ENCODE peak calls at places on chromosomes 6 and 20, in eight cellular contexts. T is anterior cingulate cortex; L is SJSA1; X is NCI-H2107; O is ACHN; J is CD8-positive, alpha-beta T cell; U is BJ; G is NB4. Q is an unnamed sample.

GRCh38 chr20:37298190-37298939 is 8.9 kb downstream of the MANBAL start:
- DNase-seq in L (no peak), X (no peak), O (peak; percentile 27), J (no peak), U (no peak), T (no peak), G (peak; percentile 85), Q (no peak)

GRCh38 chr6:109428889-109429477 is 11.4 kb downstream of the PPIL6 start:
- DNase-seq in X (no peak), T (no peak), L (no peak), J (no peak), U (peak; percentile 16), O (no peak), G (no peak), Q (no peak)

GRCh38 chr20:3046677-3047462 is 1.0 kb downstream of the MRPS26 start:
- DNase-seq in X (peak; percentile 21), U (no peak), T (no peak), L (no peak), G (no peak), J (no peak), O (no peak), Q (no peak)

GRCh38 chr6:7580537-7580926 is 9.5 kb upstream of the SNRNP48 start:
- DNase-seq in X (no peak), T (no peak), O (no peak), G (no peak), L (no peak), J (no peak), U (no peak), Q (no peak)

GRCh38 chr6:115783402-115784061 is 277.2 kb downstream of the FRK start:
- DNase-seq in J (no peak), G (no peak), O (no peak), X (no peak), L (no peak), T (no peak), U (no peak), Q (no peak)

GRCh38 chr6:6003334-6004146 is 3.2 kb downstream of the NRN1 start:
- DNase-seq in T (no peak), U (no peak), O (no peak), G (peak; percentile 65), L (no peak), X (no peak), J (no peak), Q (no peak)

GRCh38 chr6:4936681-4937041 is 67.2 kb downstream of the RPP40 start:
- DNase-seq in O (peak; percentile 51), J (no peak), L (no peak), G (peak; percentile 65), U (no peak), T (peak; percentile 13), X (no peak), Q (no peak)

GRCh38 chr20:41173161-41173721 is 35.9 kb downstream of the PLCG1 start:
- DNase-seq in L (peak; percentile 76), X (peak; percentile 12), T (peak; percentile 77), U (no peak), O (peak; percentile 60), G (peak; percentile 70), J (peak; percentile 56), Q (no peak)

GRCh38 chr6:75934643-75935472 is 137.6 kb downstream of the IMPG1 start:
- DNase-seq in U (peak; percentile 35), L (peak; percentile 59), X (peak; percentile 52), O (peak; percentile 69), G (peak; percentile 71), T (peak; percentile 42), J (no peak), Q (peak; percentile 10)

GRCh38 chr6:5214570-5215052 is 46.1 kb downstream of the LYRM4 start:
- DNase-seq in U (no peak), T (peak; percentile 19), J (no peak), L (no peak), G (peak; percentile 63), X (no peak), O (peak; percentile 34), Q (no peak)

GRCh38 chr6:155455766-155456165 is at the start of gene NOX3:
- DNase-seq in U (no peak), T (no peak), J (no peak), L (no peak), O (no peak), G (no peak), X (no peak), Q (no peak)

GRCh38 chr20:53130819-53131218 is 158.7 kb downstream of the TSHZ2 start:
- DNase-seq in O (no peak), X (no peak), L (no peak), J (no peak), U (no peak), G (no peak), T (no peak), Q (no peak)

GRCh38 chr6:106530502-106530901 is 98.8 kb downstream of the RTN4IP1 start:
- DNase-seq in G (no peak), L (no peak), T (no peak), U (no peak), O (no peak), X (no peak), J (no peak), Q (no peak)

GRCh38 chr6:36268478-36269248 is 1.2 kb upstream of the PNPLA1 start:
- DNase-seq in L (no peak), U (no peak), J (no peak), X (no peak), O (no peak), T (peak; percentile 39), G (no peak), Q (no peak)

GRCh38 chr6:81238390-81238789 is 514.1 kb downstream of the TENT5A start:
- DNase-seq in L (no peak), T (no peak), U (peak; percentile 5), G (no peak), X (no peak), J (no peak), O (no peak), Q (no peak)

GRCh38 chr6:122033564-122034181 is 365.8 kb upstream of the HSF2 start:
- DNase-seq in G (peak; percentile 66), L (no peak), T (no peak), X (peak; percentile 13), J (no peak), O (peak; percentile 57), U (no peak), Q (no peak)

GRCh38 chr6:11854418-11855165 is 76.0 kb upstream of the ADTRP start:
- DNase-seq in L (no peak), G (peak; percentile 23), U (no peak), X (no peak), T (no peak), O (peak; percentile 44), J (no peak), Q (no peak)

GRCh38 chr6:72245565-72245964 is 359.2 kb downstream of the RIMS1 start:
- DNase-seq in U (peak; percentile 12), G (no peak), X (no peak), O (peak; percentile 1), T (no peak), L (no peak), J (no peak), Q (no peak)

GRCh38 chr6:83169511-83169910 is 23.6 kb downstream of the PGM3 start:
- DNase-seq in G (no peak), X (no peak), T (no peak), L (no peak), O (no peak), J (no peak), U (no peak), Q (no peak)

GRCh38 chr20:61628901-61629300 is 376.8 kb downstream of the CDH4 start:
- DNase-seq in O (no peak), U (no peak), T (no peak), G (no peak), J (no peak), X (no peak), L (no peak), Q (no peak)

GRCh38 chr6:150418825-150419594 is 50.2 kb downstream of the IYD start:
- DNase-seq in U (no peak), J (peak; percentile 10), T (peak; percentile 4), O (peak; percentile 61), G (peak; percentile 41), X (peak; percentile 9), L (peak; percentile 73), Q (peak; percentile 15)

GRCh38 chr6:21802611-21802899 is 209.0 kb downstream of the SOX4 start:
- DNase-seq in O (no peak), U (no peak), L (no peak), X (no peak), T (no peak), G (no peak), J (no peak), Q (no peak)

GRCh38 chr6:4023240-4023639 is 55.7 kb downstream of the FAM217A start:
- DNase-seq in J (no peak), U (no peak), L (no peak), G (no peak), X (no peak), T (no peak), O (no peak), Q (no peak)

GRCh38 chr20:63217706-63218105 is 1.8 kb upstream of the YTHDF1 start:
- DNase-seq in L (no peak), O (no peak), T (no peak), J (no peak), G (no peak), X (no peak), U (no peak), Q (no peak)

GRCh38 chr6:169095153-169095552 is 158.5 kb downstream of the THBS2 start:
- DNase-seq in T (no peak), L (no peak), J (no peak), X (no peak), O (no peak), U (no peak), G (no peak), Q (no peak)

GRCh38 chr6:28537065-28537464 is 11.4 kb downstream of the GPX5 start:
- DNase-seq in G (no peak), J (no peak), L (no peak), O (no peak), U (no peak), T (no peak), X (no peak), Q (no peak)

GRCh38 chr6:157995458-157995857 is 13.8 kb downstream of the SYNJ2 start:
- DNase-seq in X (no peak), G (no peak), T (no peak), J (no peak), O (no peak), U (no peak), L (no peak), Q (no peak)

GRCh38 chr6:156563710-156564109 is 213.5 kb upstream of the ARID1B start:
- DNase-seq in O (no peak), L (no peak), T (no peak), J (no peak), X (peak; percentile 86), G (no peak), U (no peak), Q (no peak)

GRCh38 chr6:53066874-53067273 is 1.7 kb downstream of the FBXO9 start:
- DNase-seq in O (no peak), J (no peak), T (no peak), L (no peak), X (no peak), G (no peak), U (no peak), Q (no peak)

GRCh38 chr6:25832307-25832662 is 433 bp upstream of the SLC17A1 start:
- DNase-seq in X (no peak), G (no peak), J (no peak), O (no peak), U (no peak), L (no peak), T (no peak), Q (no peak)

GRCh38 chr6:121767254-121767653 is 331.8 kb downstream of the GJA1 start:
- DNase-seq in X (no peak), J (no peak), T (no peak), U (no peak), O (no peak), G (no peak), L (no peak), Q (no peak)

GRCh38 chr20:57893364-57894001 is 183.7 kb upstream of the PMEPA1 start:
- DNase-seq in T (no peak), O (no peak), U (no peak), L (no peak), G (no peak), J (no peak), X (no peak), Q (no peak)

GRCh38 chr20:47815866-47816265 is 30.6 kb upstream of the SULF2 start:
- DNase-seq in J (no peak), L (no peak), G (no peak), U (no peak), X (no peak), T (no peak), O (no peak), Q (no peak)

GRCh38 chr20:1863296-1863695 is 31.9 kb upstream of the SIRPA start:
- DNase-seq in J (no peak), O (no peak), T (no peak), X (no peak), L (no peak), U (no peak), G (peak; percentile 55), Q (no peak)